ENCODE peak calls at places on chromosomes 2 and 18, in six cellular contexts. One of them, this sample, is unnamed. For H3K9me3 and H3K36me3, the result is how much of the 10 kb centered on the place peaks cover.

GRCh38 chr2:43060435-43061016 is 165.9 kb downstream of the ZFP36L2 start:
- DNase-seq in cardiac muscle cell: no peak
- DNase-seq in IMR-90: no peak
- DNase-seq in uterus: no peak
- DNase-seq in adipocyte: no peak
- DNase-seq in CD8-positive, alpha-beta memory T cell: no peak
- DNase-seq in this sample: no peak

GRCh38 chr2:166464187-166464586 is 29.9 kb downstream of the SCN7A start:
- DNase-seq in cardiac muscle cell: no peak
- DNase-seq in IMR-90: peak
- DNase-seq in uterus: no peak
- DNase-seq in adipocyte: peak
- DNase-seq in CD8-positive, alpha-beta memory T cell: no peak
- DNase-seq in this sample: peak

GRCh38 chr2:10233131-10234012 is 69.3 kb upstream of the HPCAL1 start:
- DNase-seq in cardiac muscle cell: no peak
- DNase-seq in IMR-90: no peak
- DNase-seq in uterus: no peak
- DNase-seq in adipocyte: no peak
- DNase-seq in CD8-positive, alpha-beta memory T cell: no peak
- DNase-seq in this sample: no peak

GRCh38 chr2:2466534-2466933 is 135.5 kb upstream of the MYT1L start:
- DNase-seq in cardiac muscle cell: no peak
- DNase-seq in IMR-90: no peak
- DNase-seq in uterus: no peak
- DNase-seq in adipocyte: no peak
- DNase-seq in CD8-positive, alpha-beta memory T cell: no peak
- DNase-seq in this sample: no peak

GRCh38 chr2:32647180-32647651 is 19.4 kb downstream of the TTC27 start:
- DNase-seq in cardiac muscle cell: peak
- DNase-seq in IMR-90: peak
- DNase-seq in uterus: no peak
- DNase-seq in adipocyte: peak
- DNase-seq in CD8-positive, alpha-beta memory T cell: no peak
- DNase-seq in this sample: peak

GRCh38 chr2:27021253-27021801 is 11.4 kb upstream of the TMEM214 start:
- DNase-seq in cardiac muscle cell: peak
- DNase-seq in IMR-90: no peak
- DNase-seq in uterus: no peak
- DNase-seq in adipocyte: no peak
- DNase-seq in CD8-positive, alpha-beta memory T cell: no peak
- DNase-seq in this sample: peak

GRCh38 chr18:74353169-74353775 is 37.6 kb downstream of the C18orf63 start:
- DNase-seq in cardiac muscle cell: peak
- DNase-seq in IMR-90: peak
- DNase-seq in uterus: peak
- DNase-seq in adipocyte: peak
- DNase-seq in CD8-positive, alpha-beta memory T cell: peak
- DNase-seq in this sample: peak

GRCh38 chr18:65523461-65523860 is 227.4 kb upstream of the CDH7 start:
- DNase-seq in cardiac muscle cell: no peak
- DNase-seq in IMR-90: no peak
- DNase-seq in uterus: no peak
- DNase-seq in adipocyte: no peak
- DNase-seq in CD8-positive, alpha-beta memory T cell: no peak
- DNase-seq in this sample: no peak

GRCh38 chr18:36620801-36621200 is 208.0 kb downstream of the TPGS2 start:
- DNase-seq in cardiac muscle cell: peak
- DNase-seq in IMR-90: no peak
- DNase-seq in uterus: no peak
- DNase-seq in adipocyte: peak
- DNase-seq in CD8-positive, alpha-beta memory T cell: no peak
- DNase-seq in this sample: no peak

GRCh38 chr2:113164234-113164929 is 9.4 kb upstream of the PSD4 start:
- DNase-seq in cardiac muscle cell: no peak
- DNase-seq in IMR-90: no peak
- DNase-seq in uterus: no peak
- DNase-seq in adipocyte: no peak
- DNase-seq in CD8-positive, alpha-beta memory T cell: no peak
- DNase-seq in this sample: no peak

GRCh38 chr2:152370783-152371182 is 35.8 kb downstream of the FMNL2 start:
- DNase-seq in cardiac muscle cell: no peak
- DNase-seq in IMR-90: no peak
- DNase-seq in uterus: no peak
- DNase-seq in adipocyte: no peak
- DNase-seq in CD8-positive, alpha-beta memory T cell: no peak
- DNase-seq in this sample: no peak

GRCh38 chr18:68354176-68354575 is 360.7 kb downstream of the TMX3 start:
- DNase-seq in cardiac muscle cell: peak
- DNase-seq in IMR-90: no peak
- DNase-seq in uterus: no peak
- DNase-seq in adipocyte: peak
- DNase-seq in CD8-positive, alpha-beta memory T cell: no peak
- DNase-seq in this sample: no peak

GRCh38 chr2:99729104-99729503 is 239.3 kb upstream of the REV1 start:
- DNase-seq in cardiac muscle cell: peak
- DNase-seq in IMR-90: peak
- DNase-seq in uterus: no peak
- DNase-seq in adipocyte: peak
- DNase-seq in CD8-positive, alpha-beta memory T cell: no peak
- DNase-seq in this sample: no peak

GRCh38 chr18:8324343-8325065 is 284.7 kb upstream of the RAB12 start:
- DNase-seq in cardiac muscle cell: no peak
- DNase-seq in IMR-90: no peak
- DNase-seq in uterus: no peak
- DNase-seq in adipocyte: no peak
- DNase-seq in CD8-positive, alpha-beta memory T cell: no peak
- DNase-seq in this sample: no peak

GRCh38 chr18:61702007-61702406 is 190.8 kb downstream of the RNF152 start:
- DNase-seq in cardiac muscle cell: peak
- DNase-seq in IMR-90: peak
- DNase-seq in uterus: no peak
- DNase-seq in adipocyte: peak
- DNase-seq in CD8-positive, alpha-beta memory T cell: no peak
- DNase-seq in this sample: peak

GRCh38 chr18:32956591-32957310 is 183.9 kb upstream of the KLHL14 start:
- DNase-seq in cardiac muscle cell: peak
- DNase-seq in IMR-90: peak
- DNase-seq in uterus: no peak
- DNase-seq in adipocyte: peak
- DNase-seq in CD8-positive, alpha-beta memory T cell: no peak
- DNase-seq in this sample: peak

GRCh38 chr18:41744664-41745063 is 210.4 kb upstream of the PIK3C3 start:
- DNase-seq in cardiac muscle cell: peak
- DNase-seq in IMR-90: no peak
- DNase-seq in uterus: no peak
- DNase-seq in adipocyte: peak
- DNase-seq in CD8-positive, alpha-beta memory T cell: no peak
- DNase-seq in this sample: no peak

GRCh38 chr2:48510329-48510728 is 19.6 kb upstream of the STON1 start:
- DNase-seq in cardiac muscle cell: peak
- DNase-seq in IMR-90: peak
- DNase-seq in uterus: no peak
- DNase-seq in adipocyte: peak
- DNase-seq in CD8-positive, alpha-beta memory T cell: no peak
- DNase-seq in this sample: no peak

GRCh38 chr2:8098952-8099582 is 582.8 kb upstream of the ID2 start:
- DNase-seq in cardiac muscle cell: no peak
- DNase-seq in IMR-90: no peak
- DNase-seq in uterus: no peak
- DNase-seq in adipocyte: no peak
- DNase-seq in CD8-positive, alpha-beta memory T cell: no peak
- DNase-seq in this sample: no peak

GRCh38 chr2:241629762-241630435 is 7.1 kb downstream of the THAP4 start:
- DNase-seq in cardiac muscle cell: no peak
- DNase-seq in IMR-90: peak
- DNase-seq in uterus: no peak
- DNase-seq in adipocyte: no peak
- DNase-seq in CD8-positive, alpha-beta memory T cell: no peak
- DNase-seq in this sample: no peak

GRCh38 chr2:19829672-19830071 is 72.1 kb downstream of the TTC32 start:
- DNase-seq in cardiac muscle cell: no peak
- DNase-seq in IMR-90: no peak
- DNase-seq in uterus: no peak
- DNase-seq in adipocyte: no peak
- DNase-seq in CD8-positive, alpha-beta memory T cell: no peak
- DNase-seq in this sample: no peak
- H3K4me3 ChIP-seq in cardiac muscle cell: no peak
- H3K4me3 ChIP-seq in IMR-90: no peak
- H3K4me3 ChIP-seq in uterus: no peak
- H3K4me3 ChIP-seq in adipocyte: no peak
- H3K4me3 ChIP-seq in CD8-positive, alpha-beta memory T cell: no peak
- H3K4me3 ChIP-seq in this sample: no peak

DNA sequence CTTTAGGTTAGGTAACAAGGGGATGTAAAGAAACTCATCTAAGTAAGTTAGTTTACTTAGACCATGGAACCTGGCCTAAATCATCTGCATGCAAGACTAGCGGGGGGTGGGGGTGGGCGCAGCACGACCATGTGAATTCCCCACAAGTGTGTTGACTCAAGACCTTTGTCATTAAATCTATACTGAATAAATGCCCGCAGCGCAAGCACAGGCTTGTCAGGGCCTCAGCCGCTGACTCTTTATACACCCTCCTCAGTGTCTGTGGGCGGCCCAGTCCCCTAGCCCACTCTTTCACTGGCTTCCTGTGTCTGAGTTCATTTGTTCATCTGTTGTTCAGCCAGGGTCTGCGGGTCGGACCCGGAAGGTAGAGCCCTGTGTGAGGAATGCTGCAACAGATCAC is 17.8 kb downstream of the MAP3K2 start:
- DNase-seq in cardiac muscle cell: no peak
- DNase-seq in IMR-90: no peak
- DNase-seq in uterus: no peak
- DNase-seq in adipocyte: no peak
- DNase-seq in CD8-positive, alpha-beta memory T cell: no peak
- DNase-seq in this sample: no peak
- H3K9me3 ChIP-seq in cardiac muscle cell: under half
- H3K9me3 ChIP-seq in IMR-90: under half
- H3K9me3 ChIP-seq in uterus: under half
- H3K9me3 ChIP-seq in adipocyte: under half
- H3K9me3 ChIP-seq in CD8-positive, alpha-beta memory T cell: under half
- H3K9me3 ChIP-seq in this sample: under half

GRCh38 chr2:28407131-28407975 is 14.7 kb downstream of the FOSL2 start:
- DNase-seq in cardiac muscle cell: no peak
- DNase-seq in IMR-90: no peak
- DNase-seq in uterus: no peak
- DNase-seq in adipocyte: no peak
- DNase-seq in CD8-positive, alpha-beta memory T cell: no peak
- DNase-seq in this sample: no peak
- H3K36me3 ChIP-seq in cardiac muscle cell: under half
- H3K36me3 ChIP-seq in IMR-90: half or more
- H3K36me3 ChIP-seq in uterus: under half
- H3K36me3 ChIP-seq in adipocyte: half or more
- H3K36me3 ChIP-seq in CD8-positive, alpha-beta memory T cell: under half
- H3K36me3 ChIP-seq in this sample: half or more

GRCh38 chr18:26546875-26547301 is 1.5 kb downstream of the KCTD1 start:
- DNase-seq in cardiac muscle cell: no peak
- DNase-seq in IMR-90: no peak
- DNase-seq in uterus: peak
- DNase-seq in adipocyte: no peak
- DNase-seq in CD8-positive, alpha-beta memory T cell: no peak
- DNase-seq in this sample: no peak

GRCh38 chr18:26546170-26546874 is 2.0 kb downstream of the KCTD1 start:
- DNase-seq in cardiac muscle cell: no peak
- DNase-seq in IMR-90: no peak
- DNase-seq in uterus: no peak
- DNase-seq in adipocyte: no peak
- DNase-seq in CD8-positive, alpha-beta memory T cell: no peak
- DNase-seq in this sample: no peak

GRCh38 chr18:26549103-26549485 is 741 bp upstream of the KCTD1 start:
- DNase-seq in cardiac muscle cell: peak
- DNase-seq in IMR-90: peak
- DNase-seq in uterus: no peak
- DNase-seq in adipocyte: peak
- DNase-seq in CD8-positive, alpha-beta memory T cell: no peak
- DNase-seq in this sample: peak

GRCh38 chr18:26548144-26549102 is at the start of gene KCTD1:
- DNase-seq in cardiac muscle cell: peak
- DNase-seq in IMR-90: peak
- DNase-seq in uterus: peak
- DNase-seq in adipocyte: peak
- DNase-seq in CD8-positive, alpha-beta memory T cell: peak
- DNase-seq in this sample: peak

DNA sequence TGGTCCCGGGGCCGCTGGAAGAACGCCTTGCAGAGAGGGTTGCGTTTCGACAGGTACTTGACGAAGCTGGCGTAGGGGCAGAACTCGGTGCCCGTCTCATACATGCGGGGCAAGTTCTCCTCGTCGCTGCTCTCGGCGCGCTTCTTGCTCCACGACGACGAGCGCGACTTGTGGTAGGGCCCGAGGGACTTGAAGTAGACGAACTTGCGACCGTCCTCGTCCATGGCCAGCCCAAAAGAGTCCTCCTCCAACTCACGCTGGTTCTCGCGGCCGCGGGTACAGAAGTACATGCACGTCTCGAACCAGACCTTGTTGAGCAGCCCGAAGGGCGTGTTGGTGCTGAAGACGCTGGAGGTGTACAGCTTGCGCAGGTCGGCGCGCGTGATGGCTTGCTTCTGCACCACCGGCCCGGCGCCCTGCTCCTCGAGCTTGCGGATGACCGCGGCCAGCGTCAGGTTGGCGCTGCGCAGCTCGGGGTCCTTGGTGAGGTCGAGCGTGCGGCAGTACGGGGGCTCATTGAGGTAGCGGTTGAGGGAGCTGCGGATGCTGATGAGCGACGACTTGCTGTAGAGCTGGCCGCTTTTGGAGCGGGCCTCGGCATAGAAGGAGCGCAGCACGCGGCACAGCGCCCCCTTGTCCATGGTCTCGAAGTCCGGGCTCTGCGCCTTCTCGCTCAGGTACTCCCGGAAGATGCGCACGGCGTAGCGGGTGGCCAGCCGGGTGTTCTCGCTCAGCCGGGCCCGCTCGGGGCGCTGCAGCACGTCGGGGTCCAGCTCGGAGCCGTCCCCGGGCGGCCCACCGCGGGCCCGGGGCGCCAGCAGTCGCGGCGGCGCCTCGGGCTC is 830 bp downstream of the KCTD1 start:
- DNase-seq in cardiac muscle cell: peak
- DNase-seq in IMR-90: peak
- DNase-seq in uterus: peak
- DNase-seq in adipocyte: peak
- DNase-seq in CD8-positive, alpha-beta memory T cell: peak
- DNase-seq in this sample: peak
- H3K4me3 ChIP-seq in cardiac muscle cell: peak
- H3K4me3 ChIP-seq in IMR-90: peak
- H3K4me3 ChIP-seq in uterus: peak
- H3K4me3 ChIP-seq in adipocyte: peak
- H3K4me3 ChIP-seq in CD8-positive, alpha-beta memory T cell: peak
- H3K4me3 ChIP-seq in this sample: peak

GRCh38 chr2:115910270-115910669 is 1467.8 kb downstream of the DPP10 start:
- DNase-seq in cardiac muscle cell: no peak
- DNase-seq in IMR-90: no peak
- DNase-seq in uterus: no peak
- DNase-seq in adipocyte: no peak
- DNase-seq in CD8-positive, alpha-beta memory T cell: no peak
- DNase-seq in this sample: no peak
- H3K9me3 ChIP-seq in cardiac muscle cell: under half
- H3K9me3 ChIP-seq in IMR-90: under half
- H3K9me3 ChIP-seq in uterus: under half
- H3K9me3 ChIP-seq in adipocyte: under half
- H3K9me3 ChIP-seq in CD8-positive, alpha-beta memory T cell: under half
- H3K9me3 ChIP-seq in this sample: under half